ENCODE peak calls at places on chromosome 7, in nine cellular contexts. B is aorta, L is skeletal muscle cell, P is cardiac muscle cell, Z is Panc1, E is WERI-Rb-1, O is body of pancreas, D is trophoblast cell, I is PC-3. K is an unnamed sample.
A peak's percentile ranks its signal among the peaks of the same experiment; 100 is the strongest.

GRCh38 chr7:18770154-18770807 is 274.7 kb downstream of the HDAC9 start:
- DNase-seq in B (no peak), L (peak; percentile 75), P (peak; percentile 60), Z (no peak), E (no peak), O (no peak), D (no peak), I (peak; percentile 74), K (peak; percentile 18)

GRCh38 chr7:92648082-92648481 is 57.9 kb upstream of the FAM133B start:
- DNase-seq in B (no peak), L (no peak), P (no peak), Z (no peak), E (no peak), O (no peak), D (no peak), I (no peak), K (no peak)

GRCh38 chr7:37216156-37216839 is 232.4 kb downstream of the ELMO1 start:
- DNase-seq in B (no peak), L (no peak), P (peak; percentile 87), Z (no peak), E (no peak), O (no peak), D (no peak), I (no peak), K (no peak)

GRCh38 chr7:108528183-108528712 is 2.3 kb upstream of the PNPLA8 start:
- DNase-seq in B (no peak), L (no peak), P (no peak), Z (no peak), E (no peak), O (peak; percentile 57), D (peak; percentile 22), I (peak; percentile 92), K (no peak)

GRCh38 chr7:70037171-70037933 is 439.1 kb downstream of the AUTS2 start:
- DNase-seq in B (no peak), L (no peak), P (no peak), Z (no peak), E (no peak), O (no peak), D (no peak), I (no peak), K (no peak)

GRCh38 chr7:44220732-44221131 is 20.0 kb downstream of the YKT6 start:
- DNase-seq in B (peak; percentile 59), L (no peak), P (no peak), Z (no peak), E (peak; percentile 6), O (peak; percentile 7), D (no peak), I (no peak), K (no peak)

GRCh38 chr7:35430547-35431153 is 176.8 kb upstream of the TBX20 start:
- DNase-seq in B (no peak), L (no peak), P (peak; percentile 21), Z (no peak), E (peak; percentile 23), O (no peak), D (peak; percentile 23), I (peak; percentile 52), K (peak; percentile 51)

GRCh38 chr7:15686209-15686956 is at the start of gene MEOX2:
- DNase-seq in B (peak; percentile 91), L (peak; percentile 62), P (peak; percentile 63), Z (no peak), E (peak; percentile 37), O (peak; percentile 39), D (no peak), I (no peak), K (no peak)

GRCh38 chr7:68730871-68731403 is 867.3 kb upstream of the AUTS2 start:
- DNase-seq in B (no peak), L (no peak), P (no peak), Z (no peak), E (no peak), O (peak; percentile 79), D (no peak), I (no peak), K (no peak)

GRCh38 chr7:25790261-25790660 is 361.7 kb upstream of the NFE2L3 start:
- DNase-seq in B (no peak), L (no peak), P (no peak), Z (no peak), E (no peak), O (no peak), D (no peak), I (no peak), K (no peak)

GRCh38 chr7:104137971-104138370 is 69.8 kb downstream of the ORC5 start:
- DNase-seq in B (no peak), L (peak; percentile 6), P (peak; percentile 48), Z (no peak), E (no peak), O (no peak), D (peak; percentile 6), I (peak; percentile 51), K (no peak)

GRCh38 chr7:157568785-157569584 is 232.2 kb downstream of the DNAJB6 start:
- DNase-seq in B (peak; percentile 78), L (no peak), P (peak; percentile 52), Z (no peak), E (no peak), O (peak; percentile 63), D (no peak), I (no peak), K (peak; percentile 26)

GRCh38 chr7:70189261-70189660 is 591.0 kb downstream of the AUTS2 start:
- DNase-seq in B (no peak), L (no peak), P (no peak), Z (no peak), E (no peak), O (no peak), D (no peak), I (no peak), K (no peak)

GRCh38 chr7:16092711-16093110 is 328.6 kb downstream of the CRPPA start:
- DNase-seq in B (no peak), L (no peak), P (no peak), Z (no peak), E (no peak), O (no peak), D (no peak), I (no peak), K (no peak)

GRCh38 chr7:105764506-105764905 is 111.9 kb downstream of the ATXN7L1 start:
- DNase-seq in B (no peak), L (no peak), P (no peak), Z (no peak), E (no peak), O (no peak), D (no peak), I (no peak), K (no peak)
- H3K4me3 ChIP-seq in B (no peak overlapping the region), L (no peak overlapping the region), P (no peak overlapping the region), Z (no peak overlapping the region), E (no peak overlapping the region), O (no peak overlapping the region), D (no peak overlapping the region), I (no peak overlapping the region), K (no peak overlapping the region)

GRCh38 chr7:41149576-41149975 is 553.3 kb downstream of the INHBA start:
- DNase-seq in B (no peak), L (no peak), P (no peak), Z (no peak), E (no peak), O (no peak), D (no peak), I (no peak), K (no peak)

GRCh38 chr7:41147651-41148360 is 555.1 kb downstream of the INHBA start:
- DNase-seq in B (no peak), L (no peak), P (no peak), Z (no peak), E (no peak), O (no peak), D (no peak), I (no peak), K (no peak)

GRCh38 chr7:41146423-41146822 is 556.5 kb downstream of the INHBA start:
- DNase-seq in B (no peak), L (no peak), P (no peak), Z (no peak), E (no peak), O (no peak), D (no peak), I (peak; percentile 12), K (no peak)

GRCh38 chr7:41145656-41146055 is 557.2 kb downstream of the INHBA start:
- DNase-seq in B (no peak), L (no peak), P (no peak), Z (no peak), E (no peak), O (no peak), D (no peak), I (no peak), K (no peak)

GRCh38 chr7:41148521-41148951 is 554.4 kb downstream of the INHBA start:
- DNase-seq in B (no peak), L (peak; percentile 82), P (peak; percentile 61), Z (peak; percentile 54), E (no peak), O (no peak), D (no peak), I (peak; percentile 97), K (no peak)
- H3K4me3 ChIP-seq in B (no peak overlapping the region), L (no peak overlapping the region), P (no peak overlapping the region), Z (no peak overlapping the region), E (no peak overlapping the region), O (no peak overlapping the region), D (no peak overlapping the region), I (no peak overlapping the region), K (no peak overlapping the region)

DNA sequence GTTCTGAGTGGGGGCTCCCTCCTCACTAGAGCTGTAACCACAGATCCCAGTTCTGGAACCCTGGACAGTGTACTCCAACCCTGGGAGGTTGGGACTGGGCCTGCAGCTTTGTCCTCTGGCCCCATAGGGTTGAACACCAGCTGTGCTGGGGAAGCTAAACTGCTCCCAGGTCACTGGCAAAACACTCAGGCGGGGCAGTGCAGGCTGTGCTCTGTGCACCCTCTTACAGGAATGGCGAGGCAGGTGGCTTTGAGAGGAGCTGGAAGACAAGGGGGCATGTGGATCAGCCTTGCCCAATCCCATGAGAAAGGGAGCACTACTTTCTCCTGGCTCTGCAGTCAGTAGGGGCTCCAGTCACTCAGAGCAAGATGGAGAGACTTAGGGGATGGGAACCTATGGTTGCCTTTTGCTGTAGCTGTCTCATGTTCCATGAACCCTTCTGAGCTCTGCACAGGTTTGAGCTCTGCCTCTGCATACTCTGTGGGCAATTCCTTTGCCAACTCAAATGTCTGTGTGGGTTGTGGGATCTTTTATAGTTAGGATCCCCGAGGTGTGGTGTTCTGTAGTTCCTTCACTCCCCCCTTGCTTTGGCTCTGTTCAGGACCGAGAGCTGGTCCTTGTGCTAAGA is 90.7 kb downstream of the SLC25A40 start:
- DNase-seq in B (no peak), L (no peak), P (no peak), Z (no peak), E (no peak), O (no peak), D (no peak), I (no peak), K (no peak)
- H3K4me3 ChIP-seq in B (no peak overlapping the region), L (no peak overlapping the region), P (no peak overlapping the region), Z (no peak overlapping the region), E (no peak overlapping the region), O (no peak overlapping the region), D (no peak overlapping the region), I (no peak overlapping the region), K (no peak overlapping the region)

DNA sequence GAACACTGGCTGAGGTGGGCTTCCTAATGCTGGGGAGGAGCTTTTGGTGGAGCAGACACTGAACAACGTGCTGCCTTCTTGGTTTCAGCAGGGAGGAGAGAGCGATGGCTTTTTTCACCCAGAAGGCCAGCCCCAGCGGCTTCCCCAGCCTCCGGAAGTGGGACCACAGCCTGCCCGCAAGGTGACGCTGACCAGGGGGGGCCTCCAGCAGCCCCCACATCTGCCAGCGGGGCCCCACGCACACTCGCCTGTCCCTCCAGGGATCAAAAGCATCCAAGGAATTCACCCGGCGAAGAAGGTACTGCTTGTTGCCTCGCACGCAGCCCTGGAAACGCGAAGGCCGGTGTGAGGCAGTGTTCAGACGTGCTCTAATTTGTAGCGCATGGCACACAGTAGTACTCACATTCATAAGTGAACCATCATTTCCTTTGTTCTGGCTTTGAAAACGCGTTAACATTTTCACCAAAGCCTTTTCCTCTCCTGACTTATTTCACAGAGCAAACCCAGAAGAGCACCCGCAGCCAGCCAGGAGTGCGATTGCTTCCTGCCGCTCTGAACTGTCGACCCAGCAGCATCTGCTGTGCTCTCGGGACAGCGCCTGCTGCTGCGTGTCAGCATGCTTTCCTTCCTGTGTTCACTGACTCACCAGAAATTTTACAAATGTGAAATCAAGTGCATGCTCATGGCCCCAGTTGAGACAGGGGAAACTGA is 48.4 kb downstream of the SHH start:
- DNase-seq in B (no peak), L (peak; percentile 54), P (peak; percentile 59), Z (no peak), E (no peak), O (no peak), D (no peak), I (no peak), K (peak; percentile 84)
- H3K4me3 ChIP-seq in B (no peak overlapping the region), L (peak overlapping the region; percentile 7), P (no peak overlapping the region), Z (no peak overlapping the region), E (no peak overlapping the region), O (no peak overlapping the region), D (no peak overlapping the region), I (no peak overlapping the region), K (peak overlapping the region; percentile 39)